ENCODE peak calls at places on chromosomes 7 and 10, in five cellular contexts. E is fibroblast of villous mesenchyme; U is AG20443; J is K562; V is activated CD8-positive, alpha-beta memory T cell treated with anti-CD3 and anti-CD28 coated beads for 48 hours. O is an unnamed sample.
A peak's percentile ranks its signal among the peaks of the same experiment; 100 is the strongest.

GRCh38 chr7:133197972-133198544 is 54.8 kb upstream of the EXOC4 start:
- DNase-seq in E (no peak), J (no peak), U (no peak), V (no peak), O (no peak)

GRCh38 chr7:95905165-95905564 is 132.8 kb downstream of the DYNC1I1 start:
- DNase-seq in J (no peak), E (no peak), U (peak; percentile 26), V (no peak), O (no peak)

GRCh38 chr10:96073722-96074121 is 30.3 kb downstream of the CCNJ start:
- DNase-seq in E (peak; percentile 77), U (no peak), V (no peak), J (no peak), O (no peak)

GRCh38 chr7:96837583-96837982 is 127.9 kb upstream of the SEM1 start:
- DNase-seq in E (no peak), U (no peak), J (no peak), V (no peak), O (no peak)

GRCh38 chr7:122846591-122846990 is 39.7 kb downstream of the CADPS2 start:
- DNase-seq in J (no peak), E (no peak), V (no peak), U (no peak), O (no peak)

GRCh38 chr7:111164442-111164841 is 73.5 kb downstream of the LRRN3 start:
- DNase-seq in U (no peak), E (no peak), J (no peak), V (no peak), O (no peak)

GRCh38 chr7:28102778-28103177 is 77.8 kb downstream of the JAZF1 start:
- DNase-seq in U (peak; percentile 67), J (peak; percentile 16), E (peak; percentile 97), V (no peak), O (no peak)

GRCh38 chr7:43938892-43939482 is 12.8 kb downstream of the UBE2D4 start:
- DNase-seq in U (no peak), E (no peak), J (no peak), V (no peak), O (no peak)

GRCh38 chr10:63388421-63389031 is 77.3 kb downstream of the JMJD1C start:
- DNase-seq in U (no peak), E (peak; percentile 34), J (no peak), V (no peak), O (no peak)

GRCh38 chr10:45371555-45371954 is 2.5 kb upstream of the ALOX5 start:
- DNase-seq in V (no peak), U (no peak), J (no peak), E (no peak), O (no peak)